ENCODE peak calls at places on chromosomes 12 and 14, in seven cellular contexts. Q is fibroblast of the conjunctiva, C is dorsolateral prefrontal cortex, W is left ventricle myocardium inferior, O is HS-5, P is pulmonary artery endothelial cell, G is colonic mucosa. A is an unnamed sample.

GRCh38 chr14:51552275-51552674 is 99.4 kb upstream of the FRMD6 start:
- DNase-seq in G (no peak), Q (no peak), W (no peak), C (no peak), O (no peak), P (no peak), A (no peak)

GRCh38 chr14:69955855-69956567 is 76.8 kb downstream of the SMOC1 start:
- DNase-seq in Q (no peak), G (no peak), O (no peak), W (no peak), C (no peak), P (no peak), A (no peak)

GRCh38 chr14:61703342-61704129 is 8.2 kb downstream of the HIF1A start:
- DNase-seq in W (no peak), O (no peak), G (no peak), Q (no peak), P (no peak), C (no peak), A (no peak)

GRCh38 chr12:32918890-32919791 is 22.6 kb upstream of the PKP2 start:
- DNase-seq in P (peak), O (peak), C (no peak), Q (peak), G (no peak), W (no peak), A (no peak)

GRCh38 chr14:35296505-35296904 is 4.3 kb downstream of the PSMA6 start:
- DNase-seq in C (no peak), W (no peak), O (no peak), P (no peak), Q (no peak), G (no peak), A (no peak)

GRCh38 chr12:122917508-122918227 is 21.7 kb upstream of the VPS37B start:
- DNase-seq in Q (peak), P (no peak), G (peak), O (no peak), W (peak), C (no peak), A (peak)

GRCh38 chr14:35385042-35385839 is 19.3 kb downstream of the NFKBIA start:
- DNase-seq in G (peak), O (no peak), Q (peak), W (peak), C (peak), P (no peak), A (peak)

GRCh38 chr12:123367511-123367910 is 2.9 kb upstream of the SBNO1 start:
- DNase-seq in P (no peak), C (no peak), W (no peak), G (no peak), O (no peak), Q (no peak), A (no peak)

GRCh38 chr12:94208433-94208921 is 60.1 kb downstream of the PLXNC1 start:
- DNase-seq in C (no peak), W (no peak), Q (no peak), O (no peak), G (no peak), P (no peak), A (no peak)

GRCh38 chr12:54890339-54890738 is 36.0 kb downstream of the MUCL1 start:
- DNase-seq in C (no peak), G (no peak), Q (no peak), P (no peak), O (no peak), W (no peak), A (no peak)

GRCh38 chr12:113332688-113333087 is 2.2 kb downstream of the SLC8B1 start:
- DNase-seq in C (no peak), P (no peak), O (no peak), G (no peak), W (no peak), Q (no peak), A (no peak)

GRCh38 chr12:110543252-110543959 is 39.7 kb downstream of the PPTC7 start:
- DNase-seq in C (peak), P (peak), G (peak), W (peak), O (no peak), Q (peak), A (no peak)

GRCh38 chr12:32777776-32778175 is 22.1 kb upstream of the YARS2 start:
- DNase-seq in Q (no peak), G (no peak), O (no peak), W (no peak), P (no peak), C (no peak), A (no peak)

GRCh38 chr14:49566714-49567113 is 19.5 kb downstream of the RPS29 start:
- DNase-seq in G (no peak), P (no peak), O (no peak), W (no peak), C (no peak), Q (no peak), A (no peak)

GRCh38 chr12:43776498-43776897 is 17.7 kb downstream of the IRAK4 start:
- DNase-seq in P (no peak), G (no peak), Q (no peak), C (no peak), O (no peak), W (no peak), A (no peak)

GRCh38 chr14:59969319-59969718 is 49.4 kb downstream of the LRRC9 start:
- DNase-seq in C (no peak), W (no peak), P (no peak), G (no peak), O (no peak), Q (no peak), A (no peak)

GRCh38 chr12:16359512-16360491 is 12.4 kb downstream of the MGST1 start:
- DNase-seq in O (no peak), C (no peak), Q (peak), G (peak), P (no peak), W (peak), A (no peak)

A was measured in AG04449.